ENCODE peak calls at places on chromosomes 5 and 9, in seven cellular contexts. G, O, Q, V, H, T and X are unnamed samples.
A peak's percentile ranks its signal among the peaks of the same experiment; 100 is the strongest.

GRCh38 chr5:138457532-138458275 is 7.6 kb upstream of the EGR1 start:
- DNase-seq in G (no peak), O (no peak), Q (no peak), V (no peak), H (no peak), T (no peak), X (no peak)

GRCh38 chr5:112156211-112156610 is 262.9 kb downstream of the EPB41L4A start:
- DNase-seq in G (no peak), O (no peak), Q (no peak), V (no peak), H (no peak), T (no peak), X (no peak)

GRCh38 chr9:19924090-19924489 is 135.3 kb upstream of the SLC24A2 start:
- DNase-seq in G (no peak), O (no peak), Q (no peak), V (no peak), H (no peak), T (no peak), X (no peak)

GRCh38 chr5:173557123-173557903 is 59.1 kb downstream of the BOD1 start:
- DNase-seq in G (no peak), O (no peak), Q (no peak), V (no peak), H (no peak), T (no peak), X (no peak)

GRCh38 chr5:124160265-124160664 is 586.2 kb downstream of the ZNF608 start:
- DNase-seq in G (no peak), O (no peak), Q (no peak), V (no peak), H (no peak), T (no peak), X (no peak)

GRCh38 chr5:98516701-98517100 is 256.8 kb upstream of the RGMB start:
- DNase-seq in G (no peak), O (no peak), Q (no peak), V (no peak), H (no peak), T (no peak), X (no peak)

GRCh38 chr5:102222772-102223171 is 73.3 kb downstream of the SLCO4C1 start:
- DNase-seq in G (no peak), O (no peak), Q (no peak), V (no peak), H (no peak), T (no peak), X (no peak)

GRCh38 chr9:136832581-136832980 is 9.7 kb upstream of the AJM1 start:
- DNase-seq in G (no peak), O (no peak), Q (no peak), V (no peak), H (no peak), T (no peak), X (no peak)

GRCh38 chr9:109968702-109969450 is 188.9 kb downstream of the PALM2AKAP2 start:
- DNase-seq in G (peak; percentile 20), O (peak; percentile 11), Q (no peak), V (no peak), H (no peak), T (no peak), X (no peak)

DNA sequence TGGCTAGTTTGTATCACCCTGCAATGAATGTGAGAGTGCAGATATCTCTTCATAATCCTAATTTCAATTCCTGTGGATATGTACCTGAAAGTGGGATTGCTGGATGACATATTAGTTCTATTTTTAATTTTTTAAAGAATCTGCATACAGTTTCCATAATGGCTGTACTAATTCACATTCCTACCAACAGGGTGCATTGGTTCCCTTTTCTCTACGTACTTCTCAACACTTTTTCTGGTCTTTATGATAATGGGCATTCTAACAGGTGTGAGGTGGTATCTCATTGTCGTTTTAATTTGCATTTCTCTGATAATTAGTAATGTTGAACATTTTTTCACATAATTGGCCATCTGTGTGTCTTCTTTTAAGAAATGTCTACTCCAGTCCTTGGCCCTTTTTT is 927.5 kb downstream of the DTWD2 start:
- DNase-seq in G (no peak), O (no peak), Q (no peak), V (no peak), H (no peak), T (no peak), X (no peak)
- TF ChIP-seq CTCF in G (no peak), O (no peak), Q (no peak), V (no peak), H (peak; percentile 49), T (no peak), X (no peak)

GRCh38 chr5:10277773-10278630 is 27.9 kb downstream of the CCT5 start:
- DNase-seq in G (no peak), O (no peak), Q (no peak), V (no peak), H (no peak), T (no peak), X (no peak)

GRCh38 chr5:10275460-10275859 is 25.4 kb downstream of the CCT5 start:
- DNase-seq in G (no peak), O (no peak), Q (no peak), V (no peak), H (no peak), T (no peak), X (peak; percentile 9)

GRCh38 chr5:10276691-10277090 is 26.6 kb downstream of the CCT5 start:
- DNase-seq in G (no peak), O (no peak), Q (no peak), V (no peak), H (no peak), T (no peak), X (no peak)

GRCh38 chr5:10278658-10279279 is 28.7 kb downstream of the CCT5 start:
- DNase-seq in G (no peak), O (no peak), Q (no peak), V (peak; percentile 59), H (no peak), T (no peak), X (no peak)

GRCh38 chr5:10275991-10276390 is 25.9 kb downstream of the CCT5 start:
- DNase-seq in G (no peak), O (no peak), Q (no peak), V (peak; percentile 52), H (no peak), T (no peak), X (no peak)
- H3K27ac ChIP-seq in G (no peak overlapping the region), O (no peak overlapping the region), Q (no peak overlapping the region), V (no peak overlapping the region), H (no peak overlapping the region), T (no peak overlapping the region), X (no peak overlapping the region)

GRCh38 chr5:174829511-174829864 is 105.1 kb downstream of the MSX2 start:
- DNase-seq in G (no peak), O (no peak), Q (no peak), V (no peak), H (no peak), T (no peak), X (no peak)

GRCh38 chr5:174825587-174825986 is 101.2 kb downstream of the MSX2 start:
- DNase-seq in G (no peak), O (no peak), Q (no peak), V (no peak), H (no peak), T (no peak), X (no peak)

GRCh38 chr5:174828786-174829510 is 104.6 kb downstream of the MSX2 start:
- DNase-seq in G (no peak), O (no peak), Q (no peak), V (no peak), H (no peak), T (no peak), X (no peak)

GRCh38 chr5:174831985-174832384 is 107.6 kb downstream of the MSX2 start:
- DNase-seq in G (no peak), O (no peak), Q (no peak), V (no peak), H (no peak), T (no peak), X (no peak)

GRCh38 chr5:174827521-174827920 is 103.1 kb downstream of the MSX2 start:
- DNase-seq in G (no peak), O (no peak), Q (no peak), V (no peak), H (no peak), T (no peak), X (no peak)
- H3K4me3 ChIP-seq in G (no peak overlapping the region), O (no peak overlapping the region), Q (no peak overlapping the region), V (no peak overlapping the region), H (no peak overlapping the region), T (no peak overlapping the region), X (no peak overlapping the region)

GRCh38 chr9:91004484-91004883 is 202.9 kb downstream of the SYK start:
- DNase-seq in G (no peak), O (no peak), Q (no peak), V (no peak), H (no peak), T (no peak), X (no peak)
- TF ChIP-seq CTCF in G (no peak), O (no peak), Q (no peak), V (no peak), H (no peak), T (no peak), X (no peak)

GRCh38 chr9:126488881-126489404 is 124.8 kb upstream of the LMX1B start:
- DNase-seq in G (no peak), O (no peak), Q (no peak), V (no peak), H (no peak), T (no peak), X (no peak)

GRCh38 chr9:126487856-126488255 is 125.9 kb upstream of the LMX1B start:
- DNase-seq in G (no peak), O (no peak), Q (no peak), V (no peak), H (no peak), T (no peak), X (no peak)

GRCh38 chr9:126488310-126488709 is 125.4 kb upstream of the LMX1B start:
- DNase-seq in G (no peak), O (no peak), Q (no peak), V (no peak), H (no peak), T (no peak), X (no peak)

GRCh38 chr9:126485662-126486061 is 128.1 kb upstream of the LMX1B start:
- DNase-seq in G (no peak), O (no peak), Q (no peak), V (no peak), H (no peak), T (no peak), X (no peak)

DNA sequence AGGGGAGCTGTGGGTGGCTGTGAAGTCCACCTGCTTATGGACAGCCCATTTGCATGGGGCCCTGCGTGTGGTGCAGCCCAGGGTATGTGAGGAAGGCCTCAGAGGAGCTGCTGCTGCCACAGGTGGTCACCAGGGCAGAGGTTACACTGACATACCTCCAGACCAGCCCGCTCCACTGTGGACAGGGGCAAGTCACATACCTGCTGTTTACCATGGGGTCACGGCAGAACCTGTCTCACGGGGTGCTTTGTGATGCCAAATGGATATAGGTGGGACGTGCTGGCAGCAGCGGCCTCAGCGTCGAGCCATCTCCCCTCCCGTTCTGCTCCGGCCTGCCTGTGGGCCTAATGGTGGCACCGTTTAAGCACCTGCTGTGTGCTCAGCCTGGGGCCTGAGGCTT is 127.5 kb upstream of the LMX1B start:
- DNase-seq in G (no peak), O (no peak), Q (no peak), V (no peak), H (no peak), T (no peak), X (no peak)
- H3K27ac ChIP-seq in G (no peak overlapping the region), O (no peak overlapping the region), Q (no peak overlapping the region), V (no peak overlapping the region), H (no peak overlapping the region), T (no peak overlapping the region), X (no peak overlapping the region)

DNA sequence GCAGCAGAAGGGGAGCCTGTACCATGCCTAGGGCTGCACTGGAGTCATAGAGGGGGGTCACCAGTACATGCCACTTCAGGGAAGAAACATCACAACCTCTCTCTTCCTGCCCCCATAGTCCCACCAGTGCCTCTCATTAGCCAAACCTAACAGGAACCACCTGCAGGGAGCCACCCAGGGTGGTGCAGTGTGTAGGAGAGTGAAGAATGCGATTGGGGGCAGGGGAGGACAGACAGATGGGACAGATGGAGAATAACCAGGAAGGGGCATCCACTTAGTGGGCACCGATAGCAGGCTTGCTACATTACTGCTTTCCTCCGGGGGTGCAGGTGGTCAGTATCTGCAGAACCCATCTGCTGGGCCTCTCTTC is 19.2 kb downstream of the DAPK1 start:
- DNase-seq in G (no peak), O (no peak), Q (no peak), V (no peak), H (no peak), T (no peak), X (no peak)
- H3K4me3 ChIP-seq in G (no peak overlapping the region), O (no peak overlapping the region), Q (no peak overlapping the region), V (no peak overlapping the region), H (no peak overlapping the region), T (no peak overlapping the region), X (no peak overlapping the region)